ENCODE peak calls at places on chromosomes 16 and 17, in seven cellular contexts. N, Y, X, A, T, I and C are unnamed samples.

GRCh38 chr17:60540460-60540859 is 14.4 kb upstream of the APPBP2 start:
- DNase-seq in N (no peak), Y (no peak), X (no peak), A (no peak), T (no peak), I (no peak), C (no peak)

GRCh38 chr17:306536-307294 is 45.9 kb downstream of the RPH3AL start:
- DNase-seq in N (no peak), Y (no peak), X (no peak), A (no peak), T (no peak), I (no peak), C (no peak)

GRCh38 chr17:74770498-74771318 is 5.4 kb downstream of the NAT9 start:
- DNase-seq in N (peak), Y (peak), X (no peak), A (peak), T (peak), I (peak), C (no peak)

GRCh38 chr17:78357687-78358537 is 2.0 kb downstream of the SOCS3 start:
- DNase-seq in N (peak), Y (no peak), X (peak), A (no peak), T (no peak), I (no peak), C (no peak)

GRCh38 chr16:60077791-60078280 is 1343.7 kb upstream of the GOT2 start:
- DNase-seq in N (no peak), Y (no peak), X (no peak), A (no peak), T (no peak), I (no peak), C (no peak)

GRCh38 chr17:72462814-72463213 is 342.0 kb downstream of the SOX9 start:
- DNase-seq in N (no peak), Y (no peak), X (no peak), A (no peak), T (no peak), I (no peak), C (no peak)

GRCh38 chr16:57061084-57061905 is 31.1 kb upstream of the CPNE2 start:
- DNase-seq in N (peak), Y (no peak), X (peak), A (peak), T (no peak), I (no peak), C (peak)

GRCh38 chr16:57614546-57615343 is 13.7 kb upstream of the ADGRG1 start:
- DNase-seq in N (peak), Y (peak), X (no peak), A (no peak), T (no peak), I (no peak), C (no peak)

GRCh38 chr16:72093448-72094265 is at the start of the genes DHX38 and TXNL4B:
- DNase-seq in N (peak), Y (peak), X (peak), A (peak), T (peak), I (peak), C (peak)

GRCh38 chr17:4852504-4853075 is 19.4 kb downstream of the MINK1 start:
- DNase-seq in N (no peak), Y (no peak), X (peak), A (peak), T (no peak), I (no peak), C (no peak)

GRCh38 chr16:87411375-87412271 is 19.5 kb downstream of the MAP1LC3B start:
- DNase-seq in N (no peak), Y (no peak), X (no peak), A (no peak), T (no peak), I (no peak), C (no peak)

GRCh38 chr17:50318551-50319310 is 27.2 kb upstream of the XYLT2 start:
- DNase-seq in N (no peak), Y (no peak), X (no peak), A (no peak), T (no peak), I (no peak), C (no peak)

GRCh38 chr16:49822649-49823370 is 33.1 kb downstream of the ZNF423 start:
- DNase-seq in N (no peak), Y (no peak), X (no peak), A (no peak), T (no peak), I (no peak), C (no peak)

GRCh38 chr16:52561910-52562741 is 15.2 kb upstream of the TOX3 start:
- DNase-seq in N (no peak), Y (no peak), X (no peak), A (no peak), T (no peak), I (no peak), C (no peak)

GRCh38 chr17:39027037-39027436 is 59.8 kb upstream of the FBXO47 start:
- DNase-seq in N (peak), Y (peak), X (peak), A (peak), T (peak), I (peak), C (no peak)

GRCh38 chr17:17570207-17570797 is 21.2 kb downstream of the PEMT start:
- DNase-seq in N (peak), Y (no peak), X (peak), A (peak), T (no peak), I (no peak), C (no peak)

GRCh38 chr17:1122681-1123396 is 56.9 kb downstream of the ABR start:
- DNase-seq in N (peak), Y (peak), X (peak), A (peak), T (peak), I (peak), C (no peak)

GRCh38 chr17:37365589-37365988 is 10.2 kb upstream of the C17orf78 start:
- DNase-seq in N (no peak), Y (no peak), X (no peak), A (no peak), T (no peak), I (no peak), C (no peak)

GRCh38 chr17:62193297-62193696 is 128.2 kb upstream of the MED13 start:
- DNase-seq in N (no peak), Y (no peak), X (no peak), A (no peak), T (no peak), I (no peak), C (peak)

GRCh38 chr17:37483311-37484039 is 6.2 kb upstream of the DUSP14 start:
- DNase-seq in N (peak), Y (no peak), X (peak), A (peak), T (no peak), I (no peak), C (no peak)

GRCh38 chr16:25692734-25693508 is 1.2 kb downstream of the HS3ST4 start:
- DNase-seq in N (peak), Y (no peak), X (no peak), A (no peak), T (no peak), I (no peak), C (no peak)

GRCh38 chr17:66271512-66271911 is 30.9 kb upstream of the PRKCA start:
- DNase-seq in N (no peak), Y (no peak), X (no peak), A (no peak), T (no peak), I (no peak), C (no peak)

GRCh38 chr17:20960871-20961270 is 81.9 kb downstream of the USP22 start:
- DNase-seq in N (no peak), Y (no peak), X (no peak), A (no peak), T (no peak), I (no peak), C (no peak)

GRCh38 chr16:67213197-67214019 is 13.5 kb upstream of the TMEM208 start:
- DNase-seq in N (no peak), Y (no peak), X (no peak), A (no peak), T (no peak), I (no peak), C (no peak)

GRCh38 chr17:40558300-40558584 is 7.0 kb downstream of the CCR7 start:
- DNase-seq in N (no peak), Y (no peak), X (no peak), A (no peak), T (no peak), I (no peak), C (no peak)

GRCh38 chr17:74177018-74177450 is 26.4 kb upstream of the RPL38 start:
- DNase-seq in N (peak), Y (no peak), X (peak), A (no peak), T (no peak), I (no peak), C (no peak)

GRCh38 chr17:36602924-36603384 is 1.6 kb downstream of the MRM1 start:
- DNase-seq in N (peak), Y (peak), X (peak), A (peak), T (peak), I (peak), C (no peak)

GRCh38 chr17:33562792-33563191 is 269.7 kb upstream of the ASIC2 start:
- DNase-seq in N (peak), Y (no peak), X (no peak), A (no peak), T (no peak), I (no peak), C (no peak)

GRCh38 chr17:44315760-44316731 is 7.6 kb downstream of the RUNDC3A start:
- DNase-seq in N (peak), Y (no peak), X (no peak), A (no peak), T (no peak), I (no peak), C (no peak)

GRCh38 chr17:19274893-19275292 is 37.7 kb downstream of the EPN2 start:
- DNase-seq in N (no peak), Y (no peak), X (peak), A (peak), T (no peak), I (no peak), C (no peak)

GRCh38 chr17:38871247-38871991 is 1.6 kb downstream of the LASP1 start:
- DNase-seq in N (peak), Y (peak), X (peak), A (peak), T (peak), I (peak), C (no peak)

GRCh38 chr16:353404-354285 is 1.1 kb upstream of the AXIN1 start:
- DNase-seq in N (no peak), Y (no peak), X (no peak), A (no peak), T (no peak), I (no peak), C (no peak)

GRCh38 chr17:38509772-38510423 is 81.6 kb downstream of the ARHGAP23 start:
- DNase-seq in N (peak), Y (no peak), X (no peak), A (peak), T (no peak), I (no peak), C (no peak)